ENCODE peak calls at places on chromosomes 5 and 9, in seven cellular contexts. R is neuronal stem cell, B is HCT116, I is mammary epithelial cell, D is IMR-90, X is SK-N-SH, U is H9. J is an unnamed sample. For H3K9me3, the result is how much of the 10 kb centered on the place peaks cover.

GRCh38 chr5:128213340-128213739 is 129.8 kb downstream of the SLC12A2 start:
- DNase-seq in B (peak), I (peak), U (peak), D (peak), R (peak), X (peak), J (no peak)

GRCh38 chr5:14235872-14236271 is 92.7 kb downstream of the TRIO start:
- DNase-seq in U (no peak), D (no peak), X (no peak), B (no peak), R (no peak), I (peak), J (no peak)

GRCh38 chr5:58259685-58260152 is 200.2 kb downstream of the PLK2 start:
- DNase-seq in X (no peak), U (peak), B (peak), D (peak), R (peak), I (peak), J (no peak)

GRCh38 chr9:79166005-79166404 is 405.8 kb upstream of the TLE4 start:
- DNase-seq in I (peak), R (no peak), U (no peak), B (no peak), D (peak), X (no peak), J (no peak)

GRCh38 chr5:62790348-62790747 is 211.7 kb downstream of the LRRC70 start:
- DNase-seq in U (no peak), I (no peak), R (no peak), D (peak), X (no peak), B (no peak), J (no peak)

GRCh38 chr9:114048533-114049452 is 29.3 kb downstream of the AMBP start:
- DNase-seq in I (no peak), U (peak), X (no peak), D (no peak), R (no peak), B (no peak), J (no peak)

GRCh38 chr9:125977223-125977622 is 230.1 kb downstream of the PBX3 start:
- DNase-seq in U (no peak), X (no peak), D (peak), R (no peak), I (peak), B (no peak), J (no peak)

GRCh38 chr5:145237843-145238242 is 597.3 kb downstream of the PRELID2 start:
- DNase-seq in R (peak), I (peak), U (peak), X (peak), B (peak), D (peak), J (no peak)

GRCh38 chr9:99375481-99375880 is 153.4 kb downstream of the SEC61B start:
- DNase-seq in R (no peak), X (no peak), D (no peak), U (no peak), B (no peak), I (no peak), J (no peak)

GRCh38 chr5:150671509-150672236 is 10.6 kb downstream of the MYOZ3 start:
- DNase-seq in X (peak), I (no peak), U (no peak), B (no peak), D (no peak), R (no peak), J (no peak)

GRCh38 chr9:72925126-72925810 is 27.6 kb downstream of the ALDH1A1 start:
- DNase-seq in X (no peak), D (no peak), I (peak), B (no peak), R (no peak), U (no peak), J (no peak)
- H3K27ac ChIP-seq in X (no peak), D (no peak), I (peak), B (no peak), R (no peak), U (no peak), J (no peak)

GRCh38 chr5:169097374-169097831 is 203.5 kb downstream of the SLIT3 start:
- DNase-seq in B (no peak), R (no peak), X (no peak), U (no peak), D (peak), I (no peak), J (no peak)
- H3K9ac ChIP-seq in B (no peak), R (no peak), X (no peak), U (no peak), D (no peak), I (no peak), J (no peak)

DNA sequence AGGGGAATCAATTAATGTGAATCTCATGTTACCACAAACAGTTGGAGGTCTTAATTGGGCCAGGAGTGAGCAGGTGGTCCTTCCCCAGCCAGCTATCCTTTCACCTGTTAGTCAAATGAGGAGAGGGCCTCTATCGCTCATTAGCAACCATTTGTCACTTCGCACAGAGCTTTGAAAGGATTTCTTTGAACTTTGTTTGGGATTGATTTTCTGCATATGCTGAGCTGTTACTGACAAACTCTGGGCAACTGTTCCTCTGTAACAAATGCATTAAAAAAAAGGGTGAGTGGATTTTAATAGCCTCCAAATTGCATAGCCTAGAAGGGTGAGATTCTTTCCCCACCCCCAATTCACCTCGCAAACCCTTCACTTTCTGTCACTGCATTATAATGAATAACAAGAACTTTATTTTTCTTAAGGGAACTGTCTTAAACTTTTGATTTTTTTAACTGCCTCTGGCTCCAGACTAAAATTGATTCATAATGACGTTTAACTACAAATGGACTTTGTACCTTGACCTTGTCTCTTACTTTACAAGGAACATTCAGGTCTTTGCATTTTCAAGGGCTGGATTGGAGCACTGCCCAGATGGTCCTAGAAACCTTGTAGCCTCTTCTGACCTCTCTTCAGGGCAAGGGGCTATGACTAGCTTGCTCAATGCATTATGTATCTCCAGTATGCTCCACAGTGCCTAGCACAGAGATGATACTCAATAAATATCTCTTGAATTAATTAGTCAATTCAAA is 612.4 kb upstream of the CLINT1 start:
- DNase-seq in U (no peak), R (no peak), D (no peak), B (no peak), X (no peak), I (no peak), J (no peak)
- H3K9me3 ChIP-seq in U (under half), R (under half), D (under half), B (under half), X (under half), I (under half), J (under half)

GRCh38 chr9:3527653-3527960 is 1.8 kb upstream of the RFX3 start:
- DNase-seq in R (no peak), X (no peak), U (no peak), B (no peak), I (no peak), D (no peak), J (no peak)
- H3K27ac ChIP-seq in R (peak), X (peak), U (peak), B (peak), I (peak), D (no peak), J (peak)

DNA sequence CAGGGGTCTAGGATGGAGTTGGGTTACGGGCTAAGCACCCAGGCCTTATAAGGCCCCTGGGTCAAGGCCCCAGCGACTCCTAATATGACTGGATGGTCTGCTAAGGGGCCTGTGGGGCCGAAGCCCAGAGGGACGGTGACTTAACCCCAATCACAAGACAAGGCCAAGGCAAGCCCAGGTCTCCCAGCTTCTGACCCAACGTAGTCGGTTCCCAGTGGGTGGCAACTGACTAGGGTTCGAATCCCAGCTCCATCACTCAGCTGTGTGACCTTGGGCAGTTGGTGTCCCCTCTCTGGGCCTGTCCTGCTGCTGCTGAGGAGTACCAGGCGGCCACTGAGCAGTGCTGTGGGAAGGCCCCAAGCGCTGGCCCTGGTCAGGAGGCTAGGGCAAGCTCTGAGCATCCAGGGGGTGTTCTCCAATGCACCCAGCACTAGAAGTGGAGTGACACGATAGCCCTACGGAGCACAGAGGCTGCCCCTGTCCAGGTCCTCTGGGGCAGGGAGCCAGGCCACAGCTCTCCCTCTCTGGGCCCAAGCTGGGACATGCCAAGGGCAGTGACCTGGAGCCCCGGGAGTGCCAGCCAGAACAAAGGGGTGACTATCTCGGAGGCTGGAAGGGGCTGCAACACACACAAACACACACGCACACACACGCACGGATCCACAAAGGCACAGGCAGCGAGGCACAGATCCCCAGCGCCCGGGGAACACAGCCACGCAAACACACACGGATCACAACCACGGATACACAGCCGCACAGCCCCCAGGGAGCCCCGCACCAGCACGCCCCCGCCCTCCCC is 512 bp downstream of the AK1 start:
- DNase-seq in D (no peak), I (no peak), B (no peak), U (no peak), X (peak), R (no peak), J (no peak)
- H3K9ac ChIP-seq in D (peak), I (peak), B (peak), U (no peak), X (peak), R (peak), J (peak)

GRCh38 chr5:44795496-44795895 is 13.3 kb upstream of the MRPS30 start:
- DNase-seq in I (no peak), B (no peak), D (no peak), R (no peak), X (no peak), U (peak), J (no peak)

GRCh38 chr5:44801992-44802391 is 6.8 kb upstream of the MRPS30 start:
- DNase-seq in D (no peak), B (no peak), R (no peak), U (no peak), X (no peak), I (no peak), J (no peak)

GRCh38 chr5:44794371-44794770 is 14.4 kb upstream of the MRPS30 start:
- DNase-seq in I (no peak), U (no peak), X (no peak), R (no peak), B (no peak), D (no peak), J (no peak)

DNA sequence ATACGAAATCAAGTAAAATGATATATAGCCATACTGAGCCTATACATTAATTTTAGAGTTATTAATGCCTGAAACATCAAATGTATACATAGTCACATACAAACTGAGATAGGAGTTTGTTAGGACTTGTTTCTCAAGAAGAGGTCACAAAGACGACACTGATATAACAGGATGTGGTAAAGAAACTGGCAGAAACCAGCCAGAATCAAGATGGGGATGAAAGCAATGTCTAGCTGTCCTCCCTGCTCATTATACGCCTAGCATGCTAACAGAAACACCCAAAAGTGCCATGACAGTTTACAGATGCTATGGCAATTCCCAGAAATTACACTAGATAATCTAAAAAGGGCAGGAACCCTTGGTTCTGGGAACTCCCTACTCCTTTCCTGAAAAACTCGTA is 11.0 kb upstream of the MRPS30 start:
- DNase-seq in R (no peak), I (no peak), X (no peak), B (no peak), D (no peak), U (no peak), J (no peak)
- H3K9me3 ChIP-seq in R (under half), I (under half), X (under half), B (under half), D (under half), U (under half), J (under half)

GRCh38 chr9:91217388-91217787 is 144.3 kb downstream of the AUH start:
- DNase-seq in B (no peak), X (no peak), I (no peak), U (no peak), D (no peak), R (no peak), J (no peak)

GRCh38 chr9:91212592-91213243 is 149.0 kb downstream of the AUH start:
- DNase-seq in D (no peak), B (no peak), X (no peak), R (no peak), U (no peak), I (no peak), J (no peak)

GRCh38 chr9:91211919-91212318 is 149.8 kb downstream of the AUH start:
- DNase-seq in X (no peak), D (no peak), B (no peak), R (no peak), I (no peak), U (no peak), J (no peak)

GRCh38 chr9:91214086-91214485 is 147.6 kb downstream of the AUH start:
- DNase-seq in D (peak), X (no peak), B (no peak), R (no peak), U (no peak), I (no peak), J (no peak)

DNA sequence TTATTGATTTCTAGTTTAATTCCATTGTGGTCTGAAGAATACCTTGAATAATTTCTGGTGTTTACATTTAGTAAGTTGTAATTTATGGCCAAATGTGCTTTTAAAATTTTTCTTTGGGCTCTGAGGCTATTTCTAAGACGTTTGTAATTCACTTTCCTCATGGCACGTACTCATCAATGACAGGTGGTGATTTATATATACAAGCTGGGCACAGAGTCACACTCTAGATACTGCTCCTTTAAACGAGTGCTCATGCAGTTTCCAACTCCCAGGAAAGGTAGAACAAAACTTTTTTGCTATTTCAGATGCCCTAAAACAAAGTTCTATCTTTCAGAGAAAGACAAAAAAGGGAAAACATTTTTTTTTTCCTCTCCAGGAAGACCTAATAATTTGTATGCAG is 146.9 kb downstream of the AUH start:
- DNase-seq in B (no peak), U (no peak), D (no peak), X (no peak), I (no peak), R (no peak), J (no peak)
- H3K27ac ChIP-seq in B (no peak), U (no peak), D (no peak), X (no peak), I (no peak), R (no peak), J (no peak)

DNA sequence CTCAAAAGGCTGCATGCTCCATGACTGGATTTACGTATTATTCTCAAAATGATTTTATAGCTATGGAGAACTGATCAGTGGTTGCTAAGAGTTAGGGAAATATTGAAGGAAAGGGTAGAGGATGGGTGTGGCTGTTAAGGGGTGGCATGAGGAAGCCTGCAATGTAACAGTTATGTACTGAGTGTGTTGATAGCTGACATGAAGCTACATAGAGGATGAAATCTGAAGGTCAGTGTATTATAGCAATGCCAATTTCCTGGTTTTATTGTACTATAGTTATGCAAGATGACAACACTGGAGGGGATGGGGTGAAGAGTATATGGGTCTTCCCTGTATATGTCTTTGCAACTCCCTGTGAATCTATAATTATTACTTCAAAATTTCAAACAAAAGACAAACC is 51.0 kb downstream of the TMEM245 start:
- DNase-seq in X (no peak), R (no peak), I (no peak), U (no peak), D (no peak), B (no peak), J (no peak)
- H3K9ac ChIP-seq in X (no peak), R (no peak), I (no peak), U (no peak), D (no peak), B (no peak), J (no peak)